ENCODE peak calls at places on chromosome 20, in nine cellular contexts. One of them, this sample, is unnamed.

GRCh38 chr20:10531848-10532247 is 96.7 kb downstream of the SLX4IP start:
- DNase-seq in Panc1: no peak
- DNase-seq in GM23338: no peak
- DNase-seq in HL-60: no peak
- DNase-seq in GM12878: no peak
- DNase-seq in HepG2: no peak
- DNase-seq in HCT116: no peak
- DNase-seq in K562: no peak
- DNase-seq in SK-N-SH: no peak
- DNase-seq in this sample: no peak

GRCh38 chr20:63153254-63154221 is 62.4 kb downstream of the YTHDF1 start:
- DNase-seq in Panc1: no peak
- DNase-seq in GM23338: no peak
- DNase-seq in HL-60: no peak
- DNase-seq in GM12878: no peak
- DNase-seq in HepG2: no peak
- DNase-seq in HCT116: no peak
- DNase-seq in K562: no peak
- DNase-seq in SK-N-SH: no peak
- DNase-seq in this sample: no peak

GRCh38 chr20:63178889-63179751 is 36.8 kb downstream of the YTHDF1 start:
- DNase-seq in Panc1: no peak
- DNase-seq in GM23338: peak
- DNase-seq in HL-60: peak
- DNase-seq in GM12878: no peak
- DNase-seq in HepG2: no peak
- DNase-seq in HCT116: peak
- DNase-seq in K562: peak
- DNase-seq in SK-N-SH: peak
- DNase-seq in this sample: peak

GRCh38 chr20:56974499-56975250 is 291.8 kb downstream of the BMP7 start:
- DNase-seq in Panc1: no peak
- DNase-seq in GM23338: peak
- DNase-seq in HL-60: peak
- DNase-seq in GM12878: no peak
- DNase-seq in HepG2: peak
- DNase-seq in HCT116: peak
- DNase-seq in K562: peak
- DNase-seq in SK-N-SH: no peak
- DNase-seq in this sample: peak

GRCh38 chr20:56003966-56004365 is 1.4 kb downstream of the CBLN4 start:
- DNase-seq in Panc1: no peak
- DNase-seq in GM23338: no peak
- DNase-seq in HL-60: no peak
- DNase-seq in GM12878: no peak
- DNase-seq in HepG2: no peak
- DNase-seq in HCT116: no peak
- DNase-seq in K562: no peak
- DNase-seq in SK-N-SH: peak
- DNase-seq in this sample: no peak

GRCh38 chr20:32893878-32894483 is 35.3 kb downstream of the EFCAB8 start:
- DNase-seq in Panc1: no peak
- DNase-seq in GM23338: peak
- DNase-seq in HL-60: peak
- DNase-seq in GM12878: no peak
- DNase-seq in HepG2: peak
- DNase-seq in HCT116: no peak
- DNase-seq in K562: peak
- DNase-seq in SK-N-SH: peak
- DNase-seq in this sample: peak

GRCh38 chr20:3815703-3816315 is 4.5 kb upstream of the AP5S1 start:
- DNase-seq in Panc1: no peak
- DNase-seq in GM23338: no peak
- DNase-seq in HL-60: no peak
- DNase-seq in GM12878: no peak
- DNase-seq in HepG2: no peak
- DNase-seq in HCT116: no peak
- DNase-seq in K562: no peak
- DNase-seq in SK-N-SH: no peak
- DNase-seq in this sample: no peak

GRCh38 chr20:39897058-39897457 is 792.0 kb downstream of the MAFB start:
- DNase-seq in Panc1: no peak
- DNase-seq in GM23338: no peak
- DNase-seq in HL-60: no peak
- DNase-seq in GM12878: no peak
- DNase-seq in HepG2: no peak
- DNase-seq in HCT116: no peak
- DNase-seq in K562: no peak
- DNase-seq in SK-N-SH: no peak
- DNase-seq in this sample: no peak

GRCh38 chr20:45432294-45432693 is 16.4 kb downstream of the PIGT start:
- DNase-seq in Panc1: no peak
- DNase-seq in GM23338: no peak
- DNase-seq in HL-60: peak
- DNase-seq in GM12878: peak
- DNase-seq in HepG2: no peak
- DNase-seq in HCT116: no peak
- DNase-seq in K562: no peak
- DNase-seq in SK-N-SH: no peak
- DNase-seq in this sample: no peak

GRCh38 chr20:49507741-49508434 is 25.4 kb upstream of the KCNB1 start:
- DNase-seq in Panc1: no peak
- DNase-seq in GM23338: no peak
- DNase-seq in HL-60: no peak
- DNase-seq in GM12878: no peak
- DNase-seq in HepG2: no peak
- DNase-seq in HCT116: no peak
- DNase-seq in K562: no peak
- DNase-seq in SK-N-SH: no peak
- DNase-seq in this sample: no peak

GRCh38 chr20:49505518-49505917 is 23.1 kb upstream of the KCNB1 start:
- DNase-seq in Panc1: no peak
- DNase-seq in GM23338: peak
- DNase-seq in HL-60: no peak
- DNase-seq in GM12878: no peak
- DNase-seq in HepG2: no peak
- DNase-seq in HCT116: no peak
- DNase-seq in K562: no peak
- DNase-seq in SK-N-SH: peak
- DNase-seq in this sample: no peak

GRCh38 chr20:49510562-49511117 is 28.2 kb upstream of the KCNB1 start:
- DNase-seq in Panc1: no peak
- DNase-seq in GM23338: no peak
- DNase-seq in HL-60: no peak
- DNase-seq in GM12878: no peak
- DNase-seq in HepG2: no peak
- DNase-seq in HCT116: no peak
- DNase-seq in K562: no peak
- DNase-seq in SK-N-SH: no peak
- DNase-seq in this sample: no peak

GRCh38 chr20:49511788-49512525 is 29.5 kb upstream of the KCNB1 start:
- DNase-seq in Panc1: no peak
- DNase-seq in GM23338: no peak
- DNase-seq in HL-60: no peak
- DNase-seq in GM12878: no peak
- DNase-seq in HepG2: no peak
- DNase-seq in HCT116: no peak
- DNase-seq in K562: no peak
- DNase-seq in SK-N-SH: no peak
- DNase-seq in this sample: no peak

DNA sequence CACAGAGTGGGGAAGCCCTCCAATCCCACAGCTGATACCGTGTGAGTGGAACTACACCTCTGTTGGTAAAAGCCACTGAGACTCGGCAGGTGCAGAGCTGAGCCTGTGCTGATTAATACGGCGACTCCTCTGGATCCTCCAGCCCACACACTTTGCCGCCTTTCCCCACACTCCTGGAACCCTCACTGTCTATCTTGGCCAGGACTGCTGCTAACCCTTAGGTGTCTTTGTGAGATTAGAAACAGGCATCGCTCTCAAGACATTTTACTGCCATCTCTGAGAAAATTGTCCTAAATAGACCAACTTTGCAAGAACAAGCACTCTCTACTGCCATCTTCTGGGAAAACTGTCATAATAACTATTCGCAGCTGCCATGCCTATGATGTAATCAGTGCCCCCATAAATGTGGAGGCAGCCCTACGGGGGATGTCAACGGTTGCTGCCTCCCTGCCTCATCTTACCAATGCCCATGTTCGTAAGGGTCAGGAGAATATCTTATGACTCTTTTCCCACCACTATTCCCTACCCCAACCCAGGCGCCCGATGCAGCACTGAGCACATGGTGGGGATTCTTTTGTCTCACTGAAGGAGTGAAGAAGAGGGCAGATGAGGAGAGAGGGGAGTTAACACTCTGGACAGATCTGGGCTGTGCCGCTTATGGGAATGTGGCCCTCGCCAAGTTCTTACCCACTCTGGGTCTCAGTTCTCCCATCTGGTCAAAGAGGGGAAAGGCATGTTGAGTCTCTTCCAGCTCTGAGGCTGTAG is 26.1 kb upstream of the KCNB1 start:
- DNase-seq in Panc1: no peak
- DNase-seq in GM23338: peak
- DNase-seq in HL-60: peak
- DNase-seq in GM12878: peak
- DNase-seq in HepG2: peak
- DNase-seq in HCT116: peak
- DNase-seq in K562: peak
- DNase-seq in SK-N-SH: peak
- DNase-seq in this sample: peak
- TF ChIP-seq REST in Panc1: no peak
- TF ChIP-seq REST in GM23338: no peak
- TF ChIP-seq REST in HL-60: no peak
- TF ChIP-seq REST in GM12878: no peak
- TF ChIP-seq REST in HepG2: no peak
- TF ChIP-seq REST in HCT116: no peak
- TF ChIP-seq REST in K562: no peak
- TF ChIP-seq REST in SK-N-SH: no peak
- TF ChIP-seq REST in this sample: no peak

GRCh38 chr20:31713312-31714049 is 9.2 kb downstream of the BCL2L1 start:
- DNase-seq in Panc1: no peak
- DNase-seq in GM23338: peak
- DNase-seq in HL-60: no peak
- DNase-seq in GM12878: no peak
- DNase-seq in HepG2: peak
- DNase-seq in HCT116: peak
- DNase-seq in K562: no peak
- DNase-seq in SK-N-SH: no peak
- DNase-seq in this sample: peak
- TF ChIP-seq REST in Panc1: peak
- TF ChIP-seq REST in GM23338: no peak
- TF ChIP-seq REST in HL-60: no peak
- TF ChIP-seq REST in GM12878: no peak
- TF ChIP-seq REST in HepG2: no peak
- TF ChIP-seq REST in HCT116: no peak
- TF ChIP-seq REST in K562: no peak
- TF ChIP-seq REST in SK-N-SH: peak
- TF ChIP-seq REST in this sample: peak

GRCh38 chr20:54220722-54221121 is 12.8 kb downstream of the PFDN4 start:
- DNase-seq in Panc1: no peak
- DNase-seq in GM23338: no peak
- DNase-seq in HL-60: no peak
- DNase-seq in GM12878: no peak
- DNase-seq in HepG2: no peak
- DNase-seq in HCT116: no peak
- DNase-seq in K562: no peak
- DNase-seq in SK-N-SH: no peak
- DNase-seq in this sample: no peak
- TF ChIP-seq REST in Panc1: no peak
- TF ChIP-seq REST in GM23338: no peak
- TF ChIP-seq REST in HL-60: no peak
- TF ChIP-seq REST in GM12878: no peak
- TF ChIP-seq REST in HepG2: no peak
- TF ChIP-seq REST in HCT116: no peak
- TF ChIP-seq REST in K562: no peak
- TF ChIP-seq REST in SK-N-SH: no peak
- TF ChIP-seq REST in this sample: no peak

GRCh38 chr20:1423625-1424106 is 30.8 kb upstream of the FKBP1A start:
- DNase-seq in Panc1: no peak
- DNase-seq in GM23338: peak
- DNase-seq in HL-60: peak
- DNase-seq in GM12878: no peak
- DNase-seq in HepG2: peak
- DNase-seq in HCT116: peak
- DNase-seq in K562: peak
- DNase-seq in SK-N-SH: no peak
- DNase-seq in this sample: peak
- TF ChIP-seq REST in Panc1: no peak
- TF ChIP-seq REST in GM23338: no peak
- TF ChIP-seq REST in HL-60: no peak
- TF ChIP-seq REST in GM12878: no peak
- TF ChIP-seq REST in HepG2: no peak
- TF ChIP-seq REST in HCT116: no peak
- TF ChIP-seq REST in K562: no peak
- TF ChIP-seq REST in SK-N-SH: no peak
- TF ChIP-seq REST in this sample: no peak

GRCh38 chr20:2729791-2730190 is 37.2 kb downstream of the EBF4 start:
- DNase-seq in Panc1: no peak
- DNase-seq in GM23338: no peak
- DNase-seq in HL-60: no peak
- DNase-seq in GM12878: no peak
- DNase-seq in HepG2: no peak
- DNase-seq in HCT116: no peak
- DNase-seq in K562: no peak
- DNase-seq in SK-N-SH: peak
- DNase-seq in this sample: no peak

GRCh38 chr20:2734899-2735298 is 42.3 kb downstream of the EBF4 start:
- DNase-seq in Panc1: no peak
- DNase-seq in GM23338: no peak
- DNase-seq in HL-60: no peak
- DNase-seq in GM12878: no peak
- DNase-seq in HepG2: no peak
- DNase-seq in HCT116: no peak
- DNase-seq in K562: no peak
- DNase-seq in SK-N-SH: no peak
- DNase-seq in this sample: no peak

DNA sequence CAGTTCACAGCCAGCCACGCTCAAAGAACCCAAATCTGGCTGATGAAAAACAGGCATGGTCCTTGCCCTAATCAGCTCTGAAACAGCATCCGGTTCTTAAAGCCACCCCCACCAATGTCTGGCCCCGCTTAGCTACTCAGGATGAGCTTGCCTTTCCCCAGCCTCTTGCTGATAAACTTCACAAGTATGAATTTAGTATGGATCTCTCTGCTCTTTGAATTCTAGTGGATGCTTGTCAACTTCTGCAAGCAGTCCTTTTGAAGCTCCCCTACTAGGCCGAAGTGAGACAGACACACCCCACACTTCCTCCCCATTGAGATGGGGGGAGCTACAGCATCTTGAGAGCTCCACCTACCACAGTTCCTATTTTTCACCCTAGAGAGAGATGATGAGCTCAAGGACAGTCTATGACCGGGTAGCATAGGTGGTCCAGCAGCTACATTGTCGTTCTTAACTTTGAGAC is 36.7 kb downstream of the EBF4 start:
- DNase-seq in Panc1: no peak
- DNase-seq in GM23338: no peak
- DNase-seq in HL-60: no peak
- DNase-seq in GM12878: no peak
- DNase-seq in HepG2: no peak
- DNase-seq in HCT116: no peak
- DNase-seq in K562: peak
- DNase-seq in SK-N-SH: peak
- DNase-seq in this sample: no peak
- TF ChIP-seq REST in Panc1: no peak
- TF ChIP-seq REST in GM23338: no peak
- TF ChIP-seq REST in HL-60: no peak
- TF ChIP-seq REST in GM12878: no peak
- TF ChIP-seq REST in HepG2: no peak
- TF ChIP-seq REST in HCT116: no peak
- TF ChIP-seq REST in K562: no peak
- TF ChIP-seq REST in SK-N-SH: no peak
- TF ChIP-seq REST in this sample: no peak